ENCODE peak calls at places on chromosome 6, in five cellular contexts. One of them, this sample, is unnamed.

GRCh38 chr6:97978855-97979271 is 695.8 kb upstream of the MMS22L start:
- DNase-seq in astrocyte of the spinal cord: no peak
- DNase-seq in SHP77: peak
- DNase-seq in NCI-H1105 treated with DMSO at 0.1 percent for 48 hours: no peak
- DNase-seq in effector CD4-positive, alpha-beta T cell: no peak
- DNase-seq in this sample: peak

GRCh38 chr6:107235007-107235406 is 119.7 kb upstream of the BEND3 start:
- DNase-seq in astrocyte of the spinal cord: no peak
- DNase-seq in SHP77: no peak
- DNase-seq in NCI-H1105 treated with DMSO at 0.1 percent for 48 hours: no peak
- DNase-seq in effector CD4-positive, alpha-beta T cell: no peak
- DNase-seq in this sample: no peak

GRCh38 chr6:127119361-127120108 is 1.1 kb downstream of the RSPO3 start:
- DNase-seq in astrocyte of the spinal cord: no peak
- DNase-seq in SHP77: no peak
- DNase-seq in NCI-H1105 treated with DMSO at 0.1 percent for 48 hours: peak
- DNase-seq in effector CD4-positive, alpha-beta T cell: no peak
- DNase-seq in this sample: peak

GRCh38 chr6:159555082-159555481 is 138.0 kb downstream of the SOD2 start:
- DNase-seq in astrocyte of the spinal cord: no peak
- DNase-seq in SHP77: no peak
- DNase-seq in NCI-H1105 treated with DMSO at 0.1 percent for 48 hours: no peak
- DNase-seq in effector CD4-positive, alpha-beta T cell: no peak
- DNase-seq in this sample: no peak

GRCh38 chr6:150057501-150057951 is 11.4 kb downstream of the ULBP3 start:
- DNase-seq in astrocyte of the spinal cord: no peak
- DNase-seq in SHP77: no peak
- DNase-seq in NCI-H1105 treated with DMSO at 0.1 percent for 48 hours: no peak
- DNase-seq in effector CD4-positive, alpha-beta T cell: no peak
- DNase-seq in this sample: no peak

GRCh38 chr6:108896111-108896661 is 48.0 kb downstream of the ARMC2 start:
- DNase-seq in astrocyte of the spinal cord: peak
- DNase-seq in SHP77: no peak
- DNase-seq in NCI-H1105 treated with DMSO at 0.1 percent for 48 hours: no peak
- DNase-seq in effector CD4-positive, alpha-beta T cell: no peak
- DNase-seq in this sample: no peak

GRCh38 chr6:138724015-138724414 is 49.6 kb upstream of the CCDC28A start:
- DNase-seq in astrocyte of the spinal cord: peak
- DNase-seq in SHP77: no peak
- DNase-seq in NCI-H1105 treated with DMSO at 0.1 percent for 48 hours: no peak
- DNase-seq in effector CD4-positive, alpha-beta T cell: no peak
- DNase-seq in this sample: peak

GRCh38 chr6:117195728-117196127 is 69.6 kb upstream of the VGLL2 start:
- DNase-seq in astrocyte of the spinal cord: no peak
- DNase-seq in SHP77: no peak
- DNase-seq in NCI-H1105 treated with DMSO at 0.1 percent for 48 hours: no peak
- DNase-seq in effector CD4-positive, alpha-beta T cell: no peak
- DNase-seq in this sample: no peak

GRCh38 chr6:38160831-38161230 is 341.3 kb downstream of the ZFAND3 start:
- DNase-seq in astrocyte of the spinal cord: no peak
- DNase-seq in SHP77: no peak
- DNase-seq in NCI-H1105 treated with DMSO at 0.1 percent for 48 hours: no peak
- DNase-seq in effector CD4-positive, alpha-beta T cell: no peak
- DNase-seq in this sample: no peak

GRCh38 chr6:38216451-38216850 is 396.9 kb downstream of the ZFAND3 start:
- DNase-seq in astrocyte of the spinal cord: no peak
- DNase-seq in SHP77: no peak
- DNase-seq in NCI-H1105 treated with DMSO at 0.1 percent for 48 hours: no peak
- DNase-seq in effector CD4-positive, alpha-beta T cell: no peak
- DNase-seq in this sample: no peak

GRCh38 chr6:170485159-170485558 is 67.9 kb downstream of the PSMB1 start:
- DNase-seq in astrocyte of the spinal cord: peak
- DNase-seq in SHP77: no peak
- DNase-seq in NCI-H1105 treated with DMSO at 0.1 percent for 48 hours: no peak
- DNase-seq in effector CD4-positive, alpha-beta T cell: no peak
- DNase-seq in this sample: no peak

GRCh38 chr6:150143521-150144293 is 863 bp downstream of the PPP1R14C start:
- DNase-seq in astrocyte of the spinal cord: no peak
- DNase-seq in SHP77: no peak
- DNase-seq in NCI-H1105 treated with DMSO at 0.1 percent for 48 hours: no peak
- DNase-seq in effector CD4-positive, alpha-beta T cell: no peak
- DNase-seq in this sample: no peak

GRCh38 chr6:25670208-25670607 is 18.2 kb downstream of the SCGN start:
- DNase-seq in astrocyte of the spinal cord: no peak
- DNase-seq in SHP77: no peak
- DNase-seq in NCI-H1105 treated with DMSO at 0.1 percent for 48 hours: no peak
- DNase-seq in effector CD4-positive, alpha-beta T cell: no peak
- DNase-seq in this sample: no peak

GRCh38 chr6:134436950-134437349 is 119.0 kb upstream of the SGK1 start:
- DNase-seq in astrocyte of the spinal cord: peak
- DNase-seq in SHP77: no peak
- DNase-seq in NCI-H1105 treated with DMSO at 0.1 percent for 48 hours: no peak
- DNase-seq in effector CD4-positive, alpha-beta T cell: no peak
- DNase-seq in this sample: no peak

GRCh38 chr6:134909701-134910595 is 40.0 kb downstream of the ALDH8A1 start:
- DNase-seq in astrocyte of the spinal cord: no peak
- DNase-seq in SHP77: no peak
- DNase-seq in NCI-H1105 treated with DMSO at 0.1 percent for 48 hours: no peak
- DNase-seq in effector CD4-positive, alpha-beta T cell: no peak
- DNase-seq in this sample: no peak

GRCh38 chr6:53728570-53729194 is 63.1 kb upstream of the KLHL31 start:
- DNase-seq in astrocyte of the spinal cord: peak
- DNase-seq in SHP77: peak
- DNase-seq in NCI-H1105 treated with DMSO at 0.1 percent for 48 hours: peak
- DNase-seq in effector CD4-positive, alpha-beta T cell: peak
- DNase-seq in this sample: peak

GRCh38 chr6:117547688-117548621 is 54.4 kb downstream of the GOPC start:
- DNase-seq in astrocyte of the spinal cord: peak
- DNase-seq in SHP77: no peak
- DNase-seq in NCI-H1105 treated with DMSO at 0.1 percent for 48 hours: peak
- DNase-seq in effector CD4-positive, alpha-beta T cell: peak
- DNase-seq in this sample: peak

This sample was measured in ELF-1.